ENCODE peak calls at places on chromosomes 6 and 20, in nine cellular contexts. F, P, T, R, A, O, M, H and W are unnamed samples.
A peak's percentile ranks its signal among the peaks of the same experiment; 100 is the strongest.

GRCh38 chr6:34240329-34241248 is 3.9 kb downstream of the HMGA1 start:
- DNase-seq in O (no peak), P (peak; percentile 6), A (no peak), M (no peak), R (no peak), H (no peak), T (peak; percentile 45), F (no peak), W (no peak)

GRCh38 chr6:95169790-95170189 is 407.5 kb upstream of the MANEA start:
- DNase-seq in M (no peak), R (no peak), O (no peak), T (no peak), A (no peak), H (no peak), F (no peak), P (no peak), W (no peak)

GRCh38 chr6:11329841-11330765 is 97.6 kb upstream of the NEDD9 start:
- DNase-seq in F (no peak), P (no peak), M (no peak), T (no peak), O (no peak), R (peak; percentile 53), H (no peak), A (no peak), W (no peak)

GRCh38 chr6:152983637-152984386 is 971 bp upstream of the FBXO5 start:
- DNase-seq in F (peak; percentile 76), H (peak; percentile 86), O (peak; percentile 88), T (peak; percentile 99), P (peak; percentile 93), R (peak; percentile 95), M (peak; percentile 52), A (peak; percentile 94), W (peak; percentile 93)

GRCh38 chr6:54633601-54634000 is 213.0 kb upstream of the FAM83B start:
- DNase-seq in T (no peak), R (no peak), P (no peak), A (no peak), H (no peak), M (no peak), O (no peak), F (no peak), W (no peak)

GRCh38 chr6:22899446-22899845 is 330.1 kb downstream of the HDGFL1 start:
- DNase-seq in P (no peak), F (peak; percentile 25), A (no peak), M (no peak), O (no peak), T (no peak), H (no peak), R (no peak), W (no peak)

GRCh38 chr6:13553646-13554045 is 20.8 kb upstream of the SIRT5 start:
- DNase-seq in R (no peak), F (peak; percentile 17), T (no peak), A (no peak), H (no peak), P (no peak), O (no peak), M (no peak), W (no peak)

GRCh38 chr6:5582758-5583157 is 321.4 kb downstream of the FARS2 start:
- DNase-seq in T (no peak), F (no peak), R (no peak), P (no peak), O (peak; percentile 23), A (no peak), M (no peak), H (no peak), W (no peak)

GRCh38 chr6:170290306-170291128 is at the start of gene DLL1:
- DNase-seq in F (peak; percentile 37), P (peak; percentile 67), H (peak; percentile 87), O (no peak), A (peak; percentile 60), M (no peak), R (peak; percentile 40), T (peak; percentile 91), W (no peak)

GRCh38 chr6:106997392-106998257 is 23.1 kb upstream of the CD24 start:
- DNase-seq in F (peak; percentile 60), H (no peak), A (no peak), P (peak; percentile 75), O (peak; percentile 66), T (no peak), M (peak; percentile 12), R (peak; percentile 63), W (no peak)

GRCh38 chr6:20632696-20633095 is 98.4 kb downstream of the CDKAL1 start:
- DNase-seq in O (no peak), T (no peak), A (no peak), M (no peak), H (no peak), R (no peak), P (no peak), F (no peak), W (no peak)

GRCh38 chr6:25960689-25961088 is 1.9 kb upstream of the TRIM38 start:
- DNase-seq in R (no peak), H (no peak), O (no peak), M (no peak), T (no peak), F (no peak), P (no peak), A (no peak), W (no peak)

GRCh38 chr6:79647756-79648155 is 16.6 kb downstream of the SH3BGRL2 start:
- DNase-seq in P (no peak), H (no peak), A (no peak), M (no peak), F (no peak), T (no peak), R (no peak), O (no peak), W (no peak)

GRCh38 chr6:79650943-79651342 is 19.8 kb downstream of the SH3BGRL2 start:
- DNase-seq in H (no peak), T (no peak), P (no peak), A (no peak), O (no peak), F (peak; percentile 14), R (no peak), M (no peak), W (no peak)

GRCh38 chr6:79649016-79649415 is 17.9 kb downstream of the SH3BGRL2 start:
- DNase-seq in F (no peak), H (no peak), M (no peak), A (no peak), R (no peak), P (no peak), T (no peak), O (no peak), W (no peak)

GRCh38 chr6:79648315-79648714 is 17.2 kb downstream of the SH3BGRL2 start:
- DNase-seq in H (no peak), O (no peak), A (no peak), R (no peak), T (no peak), P (no peak), M (no peak), F (peak; percentile 13), W (no peak)

GRCh38 chr6:79646006-79646405 is 14.9 kb downstream of the SH3BGRL2 start:
- DNase-seq in A (no peak), P (no peak), F (no peak), R (no peak), T (no peak), H (no peak), M (no peak), O (no peak), W (no peak)
- TF ChIP-seq CTCF in A (peak; percentile 19), P (no peak), F (peak; percentile 1), R (no peak), T (no peak), H (no peak), M (no peak), O (no peak), W (no peak)

GRCh38 chr20:13947719-13948118 is 42.7 kb downstream of the SEL1L2 start:
- DNase-seq in O (no peak), R (no peak), P (no peak), M (no peak), H (no peak), A (no peak), F (no peak), T (no peak), W (no peak)

GRCh38 chr20:13953227-13953626 is 37.2 kb downstream of the SEL1L2 start:
- DNase-seq in T (no peak), H (no peak), A (no peak), R (no peak), F (no peak), P (no peak), M (no peak), O (no peak), W (no peak)
- TF ChIP-seq CTCF in T (no peak), H (no peak), A (no peak), R (no peak), F (no peak), P (no peak), M (no peak), O (no peak), W (no peak)

GRCh38 chr6:18601515-18602035 is 214.4 kb downstream of the RNF144B start:
- DNase-seq in O (no peak), M (no peak), A (no peak), F (no peak), H (no peak), T (no peak), R (no peak), P (no peak), W (no peak)

GRCh38 chr6:18598865-18599264 is 211.7 kb downstream of the RNF144B start:
- DNase-seq in O (peak; percentile 8), P (no peak), H (no peak), F (no peak), M (no peak), T (no peak), R (no peak), A (no peak), W (no peak)

GRCh38 chr6:18600236-18600635 is 213.1 kb downstream of the RNF144B start:
- DNase-seq in H (no peak), F (no peak), O (no peak), A (no peak), R (no peak), P (no peak), M (no peak), T (no peak), W (no peak)

GRCh38 chr6:18595774-18596528 is 208.8 kb downstream of the RNF144B start:
- DNase-seq in A (no peak), T (no peak), H (no peak), M (peak; percentile 40), P (peak; percentile 38), R (peak; percentile 48), F (peak; percentile 78), O (peak; percentile 72), W (peak; percentile 30)

GRCh38 chr6:18596529-18596835 is 209.3 kb downstream of the RNF144B start:
- DNase-seq in O (no peak), F (no peak), R (no peak), M (no peak), P (no peak), T (no peak), H (no peak), A (no peak), W (no peak)
- TF ChIP-seq CTCF in O (no peak), F (no peak), R (peak; percentile 7), M (no peak), P (no peak), T (no peak), H (no peak), A (peak; percentile 0), W (no peak)

GRCh38 chr20:6140947-6141346 is 18.1 kb upstream of the FERMT1 start:
- DNase-seq in R (no peak), T (no peak), M (no peak), H (no peak), A (no peak), F (no peak), P (no peak), O (peak; percentile 4), W (no peak)
- TF ChIP-seq CTCF in R (no peak), T (no peak), M (no peak), H (no peak), A (no peak), F (peak; percentile 19), P (no peak), O (peak; percentile 30), W (no peak)